ENCODE peak calls at places on chromosomes 5 and 9, in eight cellular contexts. One of them, this sample, is unnamed.

GRCh38 chr5:81080809-81081460 is 120.8 kb downstream of the RASGRF2 start:
- DNase-seq in left ventricle myocardium inferior: no peak
- DNase-seq in colonic mucosa: no peak
- DNase-seq in tibial artery: no peak
- DNase-seq in heart left ventricle: peak
- DNase-seq in IMR-90: no peak
- DNase-seq in spleen: no peak
- DNase-seq in neural progenitor cell: no peak
- DNase-seq in this sample: no peak

GRCh38 chr5:82356808-82357671 is 78.9 kb upstream of the RPS23 start:
- DNase-seq in tibial artery: peak
- DNase-seq in colonic mucosa: peak
- DNase-seq in spleen: no peak
- DNase-seq in neural progenitor cell: no peak
- DNase-seq in left ventricle myocardium inferior: peak
- DNase-seq in IMR-90: peak
- DNase-seq in heart left ventricle: peak
- DNase-seq in this sample: peak

GRCh38 chr9:79325501-79325900 is 246.3 kb upstream of the TLE4 start:
- DNase-seq in heart left ventricle: no peak
- DNase-seq in colonic mucosa: no peak
- DNase-seq in tibial artery: no peak
- DNase-seq in neural progenitor cell: no peak
- DNase-seq in IMR-90: peak
- DNase-seq in spleen: no peak
- DNase-seq in left ventricle myocardium inferior: no peak
- DNase-seq in this sample: no peak

GRCh38 chr9:3567988-3568387 is 42.2 kb upstream of the RFX3 start:
- DNase-seq in tibial artery: no peak
- DNase-seq in left ventricle myocardium inferior: no peak
- DNase-seq in colonic mucosa: no peak
- DNase-seq in spleen: no peak
- DNase-seq in IMR-90: no peak
- DNase-seq in neural progenitor cell: no peak
- DNase-seq in heart left ventricle: no peak
- DNase-seq in this sample: no peak

GRCh38 chr9:134892820-134893420 is 12.3 kb downstream of the FCN2 start:
- DNase-seq in tibial artery: no peak
- DNase-seq in spleen: peak
- DNase-seq in neural progenitor cell: no peak
- DNase-seq in left ventricle myocardium inferior: no peak
- DNase-seq in colonic mucosa: peak
- DNase-seq in IMR-90: no peak
- DNase-seq in heart left ventricle: no peak
- DNase-seq in this sample: no peak

GRCh38 chr5:65359981-65360380 is 121.7 kb downstream of the ADAMTS6 start:
- DNase-seq in spleen: no peak
- DNase-seq in left ventricle myocardium inferior: no peak
- DNase-seq in neural progenitor cell: no peak
- DNase-seq in IMR-90: peak
- DNase-seq in heart left ventricle: no peak
- DNase-seq in tibial artery: no peak
- DNase-seq in colonic mucosa: no peak
- DNase-seq in this sample: no peak

GRCh38 chr9:123860603-123861002 is 69.3 kb downstream of the DENND1A start:
- DNase-seq in left ventricle myocardium inferior: no peak
- DNase-seq in colonic mucosa: no peak
- DNase-seq in IMR-90: no peak
- DNase-seq in spleen: no peak
- DNase-seq in neural progenitor cell: peak
- DNase-seq in heart left ventricle: no peak
- DNase-seq in tibial artery: no peak
- DNase-seq in this sample: no peak

GRCh38 chr5:153404747-153405146 is 85.7 kb upstream of the GRIA1 start:
- DNase-seq in neural progenitor cell: peak
- DNase-seq in tibial artery: no peak
- DNase-seq in left ventricle myocardium inferior: no peak
- DNase-seq in heart left ventricle: no peak
- DNase-seq in IMR-90: no peak
- DNase-seq in colonic mucosa: no peak
- DNase-seq in spleen: peak
- DNase-seq in this sample: no peak

GRCh38 chr5:132410451-132411381 is 41.2 kb downstream of the SLC22A5 start:
- DNase-seq in tibial artery: peak
- DNase-seq in neural progenitor cell: peak
- DNase-seq in IMR-90: peak
- DNase-seq in heart left ventricle: peak
- DNase-seq in left ventricle myocardium inferior: peak
- DNase-seq in colonic mucosa: peak
- DNase-seq in spleen: peak
- DNase-seq in this sample: no peak

GRCh38 chr5:9284781-9285307 is 261.0 kb downstream of the SEMA5A start:
- DNase-seq in colonic mucosa: no peak
- DNase-seq in left ventricle myocardium inferior: no peak
- DNase-seq in spleen: no peak
- DNase-seq in neural progenitor cell: no peak
- DNase-seq in tibial artery: no peak
- DNase-seq in heart left ventricle: peak
- DNase-seq in IMR-90: peak
- DNase-seq in this sample: peak

GRCh38 chr5:131496400-131496713 is 138.7 kb downstream of the RAPGEF6 start:
- DNase-seq in left ventricle myocardium inferior: no peak
- DNase-seq in colonic mucosa: no peak
- DNase-seq in tibial artery: no peak
- DNase-seq in spleen: no peak
- DNase-seq in neural progenitor cell: no peak
- DNase-seq in heart left ventricle: no peak
- DNase-seq in IMR-90: no peak
- DNase-seq in this sample: no peak

GRCh38 chr5:160281275-160281674 is 31.1 kb downstream of the CCNJL start:
- DNase-seq in left ventricle myocardium inferior: no peak
- DNase-seq in heart left ventricle: no peak
- DNase-seq in spleen: no peak
- DNase-seq in tibial artery: no peak
- DNase-seq in IMR-90: no peak
- DNase-seq in colonic mucosa: no peak
- DNase-seq in neural progenitor cell: no peak
- DNase-seq in this sample: no peak

GRCh38 chr5:57221049-57221568 is 47.2 kb downstream of the GPBP1 start:
- DNase-seq in neural progenitor cell: peak
- DNase-seq in tibial artery: no peak
- DNase-seq in IMR-90: peak
- DNase-seq in colonic mucosa: no peak
- DNase-seq in heart left ventricle: no peak
- DNase-seq in left ventricle myocardium inferior: no peak
- DNase-seq in spleen: no peak
- DNase-seq in this sample: no peak

GRCh38 chr5:133113331-133114061 is 61.7 kb downstream of the HSPA4 start:
- DNase-seq in colonic mucosa: no peak
- DNase-seq in heart left ventricle: no peak
- DNase-seq in IMR-90: peak
- DNase-seq in left ventricle myocardium inferior: no peak
- DNase-seq in neural progenitor cell: no peak
- DNase-seq in spleen: no peak
- DNase-seq in tibial artery: no peak
- DNase-seq in this sample: peak

GRCh38 chr5:81552844-81553569 is 159.1 kb upstream of the ACOT12 start:
- DNase-seq in tibial artery: no peak
- DNase-seq in IMR-90: peak
- DNase-seq in left ventricle myocardium inferior: no peak
- DNase-seq in neural progenitor cell: no peak
- DNase-seq in heart left ventricle: no peak
- DNase-seq in colonic mucosa: no peak
- DNase-seq in spleen: no peak
- DNase-seq in this sample: no peak

GRCh38 chr5:13664377-13664776 is 280.1 kb downstream of the DNAH5 start:
- DNase-seq in colonic mucosa: no peak
- DNase-seq in IMR-90: peak
- DNase-seq in left ventricle myocardium inferior: no peak
- DNase-seq in neural progenitor cell: no peak
- DNase-seq in spleen: no peak
- DNase-seq in heart left ventricle: no peak
- DNase-seq in tibial artery: no peak
- DNase-seq in this sample: peak

GRCh38 chr5:32193591-32193990 is 19.5 kb upstream of the GOLPH3 start:
- DNase-seq in tibial artery: peak
- DNase-seq in neural progenitor cell: no peak
- DNase-seq in IMR-90: peak
- DNase-seq in spleen: peak
- DNase-seq in left ventricle myocardium inferior: peak
- DNase-seq in heart left ventricle: peak
- DNase-seq in colonic mucosa: peak
- DNase-seq in this sample: no peak

GRCh38 chr5:59322887-59323286 is 570.6 kb downstream of the PDE4D start:
- DNase-seq in heart left ventricle: no peak
- DNase-seq in colonic mucosa: no peak
- DNase-seq in left ventricle myocardium inferior: no peak
- DNase-seq in tibial artery: no peak
- DNase-seq in neural progenitor cell: no peak
- DNase-seq in spleen: no peak
- DNase-seq in IMR-90: no peak
- DNase-seq in this sample: no peak

GRCh38 chr9:136289651-136290507 is 14.0 kb downstream of the CCDC187 start:
- DNase-seq in tibial artery: no peak
- DNase-seq in neural progenitor cell: no peak
- DNase-seq in colonic mucosa: no peak
- DNase-seq in left ventricle myocardium inferior: no peak
- DNase-seq in IMR-90: no peak
- DNase-seq in heart left ventricle: no peak
- DNase-seq in spleen: no peak
- DNase-seq in this sample: no peak

GRCh38 chr5:167953151-167953788 is 338.2 kb upstream of the WWC1 start:
- DNase-seq in spleen: no peak
- DNase-seq in colonic mucosa: no peak
- DNase-seq in left ventricle myocardium inferior: no peak
- DNase-seq in neural progenitor cell: peak
- DNase-seq in IMR-90: no peak
- DNase-seq in tibial artery: no peak
- DNase-seq in heart left ventricle: no peak
- DNase-seq in this sample: no peak

GRCh38 chr5:167950126-167950721 is 341.2 kb upstream of the WWC1 start:
- DNase-seq in colonic mucosa: no peak
- DNase-seq in heart left ventricle: no peak
- DNase-seq in neural progenitor cell: no peak
- DNase-seq in left ventricle myocardium inferior: no peak
- DNase-seq in IMR-90: peak
- DNase-seq in spleen: no peak
- DNase-seq in tibial artery: no peak
- DNase-seq in this sample: no peak

GRCh38 chr5:167949435-167949834 is 342.0 kb upstream of the WWC1 start:
- DNase-seq in heart left ventricle: no peak
- DNase-seq in IMR-90: no peak
- DNase-seq in colonic mucosa: no peak
- DNase-seq in neural progenitor cell: no peak
- DNase-seq in left ventricle myocardium inferior: no peak
- DNase-seq in tibial artery: no peak
- DNase-seq in spleen: no peak
- DNase-seq in this sample: no peak

GRCh38 chr5:167952278-167952990 is 339.0 kb upstream of the WWC1 start:
- DNase-seq in neural progenitor cell: peak
- DNase-seq in left ventricle myocardium inferior: no peak
- DNase-seq in colonic mucosa: no peak
- DNase-seq in heart left ventricle: no peak
- DNase-seq in tibial artery: no peak
- DNase-seq in spleen: no peak
- DNase-seq in IMR-90: no peak
- DNase-seq in this sample: no peak

GRCh38 chr5:167951121-167951520 is 340.3 kb upstream of the WWC1 start:
- DNase-seq in colonic mucosa: no peak
- DNase-seq in tibial artery: no peak
- DNase-seq in heart left ventricle: no peak
- DNase-seq in neural progenitor cell: no peak
- DNase-seq in left ventricle myocardium inferior: no peak
- DNase-seq in spleen: no peak
- DNase-seq in IMR-90: no peak
- DNase-seq in this sample: no peak
- H3K4me3 ChIP-seq in colonic mucosa: no peak
- H3K4me3 ChIP-seq in tibial artery: no peak
- H3K4me3 ChIP-seq in heart left ventricle: peak
- H3K4me3 ChIP-seq in neural progenitor cell: no peak
- H3K4me3 ChIP-seq in left ventricle myocardium inferior: peak
- H3K4me3 ChIP-seq in spleen: no peak
- H3K4me3 ChIP-seq in IMR-90: peak
- H3K4me3 ChIP-seq in this sample: peak

DNA sequence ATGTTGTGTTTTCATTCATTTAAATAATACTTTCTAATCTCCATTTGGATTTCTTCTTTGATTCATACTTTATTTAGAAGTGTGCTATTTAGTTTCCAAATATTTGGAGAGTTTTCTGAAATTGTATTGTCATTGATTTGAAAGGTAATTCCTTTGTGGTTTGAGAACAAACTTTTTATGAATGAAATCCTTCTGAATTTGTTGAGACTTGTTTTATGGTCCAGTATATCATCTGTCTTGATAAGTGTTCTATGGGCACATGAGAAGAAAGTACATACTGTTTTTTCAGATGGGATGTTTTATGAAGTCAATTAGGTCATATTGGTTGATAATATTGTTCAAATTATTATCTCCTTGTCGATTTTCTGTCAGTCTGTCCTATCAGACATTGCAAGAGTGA is 953.8 kb downstream of the NR2F1-AS1 start:
- DNase-seq in left ventricle myocardium inferior: no peak
- DNase-seq in IMR-90: no peak
- DNase-seq in tibial artery: no peak
- DNase-seq in neural progenitor cell: no peak
- DNase-seq in colonic mucosa: no peak
- DNase-seq in heart left ventricle: no peak
- DNase-seq in spleen: no peak
- DNase-seq in this sample: no peak
- H3K27ac ChIP-seq in left ventricle myocardium inferior: no peak
- H3K27ac ChIP-seq in IMR-90: no peak
- H3K27ac ChIP-seq in tibial artery: no peak
- H3K27ac ChIP-seq in neural progenitor cell: no peak
- H3K27ac ChIP-seq in colonic mucosa: no peak
- H3K27ac ChIP-seq in heart left ventricle: no peak
- H3K27ac ChIP-seq in spleen: no peak
- H3K27ac ChIP-seq in this sample: no peak

GRCh38 chr5:67677422-67677970 is 480.9 kb upstream of the CD180 start:
- DNase-seq in neural progenitor cell: no peak
- DNase-seq in tibial artery: no peak
- DNase-seq in heart left ventricle: no peak
- DNase-seq in colonic mucosa: peak
- DNase-seq in IMR-90: no peak
- DNase-seq in spleen: no peak
- DNase-seq in left ventricle myocardium inferior: no peak
- DNase-seq in this sample: no peak
- TF ChIP-seq CTCF in neural progenitor cell: no peak
- TF ChIP-seq CTCF in tibial artery: no peak
- TF ChIP-seq CTCF in heart left ventricle: no peak
- TF ChIP-seq CTCF in colonic mucosa: no peak
- TF ChIP-seq CTCF in IMR-90: no peak
- TF ChIP-seq CTCF in spleen: no peak
- TF ChIP-seq CTCF in left ventricle myocardium inferior: no peak
- TF ChIP-seq CTCF in this sample: no peak

DNA sequence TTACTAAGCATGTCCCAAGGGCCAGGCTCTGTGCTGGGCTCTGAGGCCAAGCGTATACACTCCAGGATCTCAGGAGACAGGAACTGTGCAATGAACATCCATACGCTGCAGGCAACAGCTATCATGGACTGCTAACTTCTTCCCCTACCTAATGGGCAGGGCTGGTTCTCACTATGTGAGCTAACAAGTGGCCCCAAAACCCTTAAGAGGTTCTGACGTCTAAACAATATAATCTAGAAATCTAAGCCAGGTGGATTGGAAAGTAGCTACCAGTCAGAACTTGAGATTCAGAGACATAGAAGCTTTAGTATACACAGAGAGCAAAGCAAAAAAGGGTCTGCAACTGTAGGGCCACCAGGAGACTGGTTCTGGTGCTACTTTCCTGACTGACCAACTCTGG is 27.6 kb downstream of the ABCA1 start:
- DNase-seq in tibial artery: no peak
- DNase-seq in heart left ventricle: no peak
- DNase-seq in spleen: no peak
- DNase-seq in neural progenitor cell: no peak
- DNase-seq in left ventricle myocardium inferior: no peak
- DNase-seq in IMR-90: no peak
- DNase-seq in colonic mucosa: no peak
- DNase-seq in this sample: no peak
- H3K4me3 ChIP-seq in tibial artery: no peak
- H3K4me3 ChIP-seq in heart left ventricle: no peak
- H3K4me3 ChIP-seq in spleen: no peak
- H3K4me3 ChIP-seq in neural progenitor cell: no peak
- H3K4me3 ChIP-seq in left ventricle myocardium inferior: no peak
- H3K4me3 ChIP-seq in IMR-90: no peak
- H3K4me3 ChIP-seq in colonic mucosa: no peak
- H3K4me3 ChIP-seq in this sample: no peak

This sample was measured in AG04450.